ENCODE peak calls at places on chromosomes 3 and 15, in five cellular contexts. P is germinal center; Z is GM23338; A is stimulated activated CD8-positive, alpha-beta memory T cell treated with anti-CD3 and anti-CD28 coated beads, Interleukin-2, amount 100 ng/mL, for 48 hours; Q is ELF-1. H is an unnamed sample.

GRCh38 chr3:64160000-64160690 is 65.1 kb downstream of the PRICKLE2 start:
- DNase-seq in P (no peak), Z (no peak), A (no peak), Q (no peak), H (no peak)

GRCh38 chr15:32781781-32782180 is 64.0 kb downstream of the GREM1 start:
- DNase-seq in P (no peak), Z (peak; percentile 17), A (no peak), Q (no peak), H (no peak)

GRCh38 chr15:95522533-95522932 is 808.0 kb upstream of the NR2F2 start:
- DNase-seq in P (no peak), Z (no peak), A (no peak), Q (no peak), H (no peak)

GRCh38 chr3:143482106-143483088 is 362.8 kb downstream of the CHST2 start:
- DNase-seq in P (no peak), Z (no peak), A (no peak), Q (no peak), H (no peak)

GRCh38 chr15:91422704-91423254 is 322.7 kb downstream of the SV2B start:
- DNase-seq in P (no peak), Z (peak; percentile 35), A (no peak), Q (no peak), H (peak; percentile 31)

GRCh38 chr3:127135241-127136023 is 57.5 kb upstream of the PRR23E start:
- DNase-seq in P (no peak), Z (peak; percentile 58), A (no peak), Q (peak; percentile 70), H (no peak)

GRCh38 chr3:10357592-10358308 is 36.8 kb upstream of the SEC13 start:
- DNase-seq in P (peak; percentile 36), Z (no peak), A (no peak), Q (no peak), H (no peak)

GRCh38 chr3:54580453-54580852 is 347.4 kb downstream of the LRTM1 start:
- DNase-seq in P (no peak), Z (no peak), A (no peak), Q (no peak), H (no peak)

GRCh38 chr15:57527382-57528091 is 64.2 kb upstream of the MYZAP start:
- DNase-seq in P (peak; percentile 79), Z (peak; percentile 89), A (no peak), Q (peak; percentile 87), H (peak; percentile 65)

GRCh38 chr3:123371859-123372767 is 76.8 kb downstream of the ADCY5 start:
- DNase-seq in P (no peak), Z (no peak), A (no peak), Q (no peak), H (no peak)

GRCh38 chr3:54781728-54782127 is 146.1 kb downstream of the LRTM1 start:
- DNase-seq in P (no peak), Z (peak; percentile 62), A (no peak), Q (peak; percentile 17), H (no peak)

GRCh38 chr3:36546196-36546595 is 165.9 kb downstream of the STAC start:
- DNase-seq in P (no peak), Z (no peak), A (no peak), Q (no peak), H (no peak)

GRCh38 chr3:126613481-126614187 is 41.3 kb downstream of the TXNRD3 start:
- DNase-seq in P (no peak), Z (no peak), A (no peak), Q (no peak), H (no peak)

GRCh38 chr3:30708472-30708871 is 102.1 kb downstream of the TGFBR2 start:
- DNase-seq in P (no peak), Z (no peak), A (no peak), Q (no peak), H (no peak)

GRCh38 chr15:60021589-60022378 is 17.7 kb downstream of the FOXB1 start:
- DNase-seq in P (no peak), Z (no peak), A (no peak), Q (no peak), H (no peak)

GRCh38 chr3:145716519-145716918 is 444.5 kb downstream of the PLOD2 start:
- DNase-seq in P (no peak), Z (no peak), A (no peak), Q (no peak), H (no peak)

GRCh38 chr3:100209169-100209568 is 51.6 kb upstream of the TBC1D23 start:
- DNase-seq in P (no peak), Z (no peak), A (no peak), Q (no peak), H (no peak)

H was measured in H9.